ENCODE peak calls at places on chromosomes 5 and 9, in six cellular contexts. L is small intestine; H is type B pancreatic cell; Z is GM12891; M is effector memory CD4-positive, alpha-beta T cell; K is GM10248. I is an unnamed sample.

GRCh38 chr9:2622361-2623045 is 916 bp downstream of the VLDLR start:
- DNase-seq in L (no peak), H (peak), Z (peak), M (no peak), K (peak), I (no peak)

GRCh38 chr5:150153957-150154617 is 1.6 kb downstream of the PDGFRB start:
- DNase-seq in L (no peak), H (no peak), Z (no peak), M (no peak), K (no peak), I (no peak)

GRCh38 chr5:132467292-132467984 is 23.1 kb downstream of the IRF1 start:
- DNase-seq in L (no peak), H (no peak), Z (no peak), M (no peak), K (peak), I (no peak)

GRCh38 chr5:91955610-91956009 is 572.5 kb upstream of the ARRDC3 start:
- DNase-seq in L (no peak), H (no peak), Z (no peak), M (no peak), K (no peak), I (no peak)

GRCh38 chr9:113772121-113772885 is 103.8 kb upstream of the ZNF618 start:
- DNase-seq in L (no peak), H (no peak), Z (no peak), M (no peak), K (no peak), I (no peak)

GRCh38 chr5:155878991-155879575 is 447.9 kb upstream of the SGCD start:
- DNase-seq in L (no peak), H (no peak), Z (no peak), M (no peak), K (no peak), I (no peak)

GRCh38 chr5:60583598-60583997 is 116.4 kb downstream of the DEPDC1B start:
- DNase-seq in L (no peak), H (no peak), Z (no peak), M (no peak), K (no peak), I (no peak)

GRCh38 chr9:15513335-15513734 is 2.6 kb upstream of the PSIP1 start:
- DNase-seq in L (no peak), H (no peak), Z (no peak), M (no peak), K (no peak), I (no peak)

GRCh38 chr5:132850066-132850465 is 16.2 kb downstream of the GDF9 start:
- DNase-seq in L (no peak), H (no peak), Z (no peak), M (no peak), K (no peak), I (no peak)

GRCh38 chr9:23559522-23559921 is 266.5 kb downstream of the ELAVL2 start:
- DNase-seq in L (no peak), H (no peak), Z (no peak), M (no peak), K (no peak), I (no peak)

GRCh38 chr9:91220021-91220420 is 141.7 kb downstream of the AUH start:
- DNase-seq in L (no peak), H (no peak), Z (no peak), M (no peak), K (no peak), I (no peak)

GRCh38 chr9:71929223-71929622 is 17.8 kb downstream of the C9orf85 start:
- DNase-seq in L (no peak), H (no peak), Z (no peak), M (no peak), K (no peak), I (no peak)

GRCh38 chr9:115944166-115944948 is 209.2 kb upstream of the PAPPA start:
- DNase-seq in L (peak), H (no peak), Z (no peak), M (no peak), K (no peak), I (no peak)

GRCh38 chr5:148011407-148012124 is 52.2 kb upstream of the SPINK5 start:
- DNase-seq in L (no peak), H (no peak), Z (no peak), M (no peak), K (no peak), I (peak)

I was measured in HT-29.